ENCODE peak calls at places on chromosomes 13 and 19, in ten cellular contexts. K is H1, O is breast epithelium, V is heart left ventricle, Q is IMR-90, J is HCT116, F is transverse colon, Z is uterus, Y is tibial nerve, U is vagina. W is an unnamed sample.

GRCh38 chr13:48629282-48629681 is 24.4 kb upstream of the CYSLTR2 start:
- DNase-seq in K (no peak), O (no peak), Y (no peak), V (no peak), U (no peak), Z (no peak), Q (no peak), J (no peak), F (peak; percentile 54), W (no peak)

GRCh38 chr19:35061583-35062373 is 20.3 kb downstream of the HPN start:
- DNase-seq in U (no peak), K (no peak), V (no peak), J (no peak), Q (peak; percentile 34), F (no peak), Y (no peak), Z (no peak), O (no peak), W (no peak)

GRCh38 chr13:69617587-69617986 is 490.0 kb upstream of the ATXN8OS start:
- DNase-seq in Y (no peak), V (no peak), J (no peak), Z (no peak), U (no peak), F (no peak), O (no peak), K (no peak), Q (no peak), W (no peak)

GRCh38 chr13:40247845-40248244 is 418.6 kb downstream of the FOXO1 start:
- DNase-seq in J (no peak), O (no peak), V (no peak), K (no peak), Z (no peak), F (no peak), Q (no peak), U (no peak), Y (no peak), W (no peak)

GRCh38 chr19:32498641-32499200 is 82.3 kb upstream of the PDCD5 start:
- DNase-seq in V (no peak), U (no peak), K (no peak), F (no peak), O (no peak), Q (no peak), J (no peak), Y (no peak), Z (no peak), W (no peak)

GRCh38 chr13:22757530-22758120 is 423.2 kb upstream of the SGCG start:
- DNase-seq in Z (no peak), Y (no peak), J (no peak), V (no peak), K (no peak), F (no peak), O (no peak), U (no peak), Q (peak; percentile 7), W (no peak)

GRCh38 chr13:37090912-37091311 is 14.6 kb downstream of the CSNK1A1L start:
- DNase-seq in O (no peak), F (no peak), Q (no peak), U (no peak), Z (no peak), Y (no peak), J (no peak), V (peak; percentile 24), K (no peak), W (no peak)

GRCh38 chr13:34462843-34463242 is 479.2 kb upstream of the NBEA start:
- DNase-seq in V (no peak), Q (peak; percentile 22), Y (no peak), K (no peak), O (no peak), U (no peak), F (no peak), J (peak; percentile 51), Z (no peak), W (no peak)

DNA sequence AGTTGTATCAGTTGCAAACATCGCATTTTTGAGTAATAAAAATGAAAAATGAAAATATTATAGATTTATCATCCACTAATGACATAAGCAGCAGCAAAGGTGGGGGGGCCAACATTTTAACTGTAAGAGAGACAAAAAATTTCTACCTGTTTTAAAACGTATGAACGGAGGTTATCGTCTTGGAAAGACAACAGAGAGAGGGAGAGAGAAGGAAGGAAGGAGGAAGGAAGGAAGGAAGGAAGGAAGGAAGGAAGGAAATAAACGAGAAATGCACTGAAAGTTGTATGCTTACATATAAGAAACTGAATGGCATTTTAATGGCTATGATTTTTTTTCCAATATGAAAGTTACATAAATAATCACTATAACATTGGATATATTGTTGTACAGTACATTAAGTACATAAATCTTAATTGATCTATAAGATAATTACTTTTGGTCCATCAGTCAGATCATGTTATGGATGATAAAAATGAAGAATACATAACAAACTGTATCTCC is 862.8 kb upstream of the SLITRK1 start:
- DNase-seq in J (no peak), Q (no peak), K (no peak), U (no peak), V (no peak), Y (no peak), F (no peak), Z (no peak), O (no peak), W (no peak)
- H3K36me3 ChIP-seq in J (no peaks in the 10 kb centered on the region), Q (no peaks in the 10 kb centered on the region), K (no peaks in the 10 kb centered on the region), U (no peaks in the 10 kb centered on the region), V (no peaks in the 10 kb centered on the region), Y (no peaks in the 10 kb centered on the region), F (no peaks in the 10 kb centered on the region), Z (no peaks in the 10 kb centered on the region), O (no peaks in the 10 kb centered on the region), W (no peaks in the 10 kb centered on the region)

GRCh38 chr19:48750351-48750750 is 2.1 kb downstream of the FUT1 start:
- DNase-seq in K (no peak), F (no peak), Y (no peak), Z (no peak), O (no peak), U (no peak), V (no peak), J (no peak), Q (no peak), W (no peak)

GRCh38 chr19:48754950-48755645 is at the start of gene FGF21:
- DNase-seq in F (no peak), J (no peak), Y (no peak), O (no peak), U (no peak), Z (no peak), V (no peak), Q (no peak), K (no peak), W (no peak)

GRCh38 chr19:48751835-48752510 is 468 bp downstream of the FUT1 start:
- DNase-seq in Y (no peak), U (no peak), Q (no peak), Z (no peak), K (no peak), V (no peak), O (no peak), F (no peak), J (peak; percentile 18), W (no peak)

GRCh38 chr19:48750771-48751504 is 1.5 kb downstream of the FUT1 start:
- DNase-seq in O (no peak), Y (no peak), J (no peak), F (no peak), V (no peak), U (no peak), Z (no peak), K (no peak), Q (no peak), W (no peak)

DNA sequence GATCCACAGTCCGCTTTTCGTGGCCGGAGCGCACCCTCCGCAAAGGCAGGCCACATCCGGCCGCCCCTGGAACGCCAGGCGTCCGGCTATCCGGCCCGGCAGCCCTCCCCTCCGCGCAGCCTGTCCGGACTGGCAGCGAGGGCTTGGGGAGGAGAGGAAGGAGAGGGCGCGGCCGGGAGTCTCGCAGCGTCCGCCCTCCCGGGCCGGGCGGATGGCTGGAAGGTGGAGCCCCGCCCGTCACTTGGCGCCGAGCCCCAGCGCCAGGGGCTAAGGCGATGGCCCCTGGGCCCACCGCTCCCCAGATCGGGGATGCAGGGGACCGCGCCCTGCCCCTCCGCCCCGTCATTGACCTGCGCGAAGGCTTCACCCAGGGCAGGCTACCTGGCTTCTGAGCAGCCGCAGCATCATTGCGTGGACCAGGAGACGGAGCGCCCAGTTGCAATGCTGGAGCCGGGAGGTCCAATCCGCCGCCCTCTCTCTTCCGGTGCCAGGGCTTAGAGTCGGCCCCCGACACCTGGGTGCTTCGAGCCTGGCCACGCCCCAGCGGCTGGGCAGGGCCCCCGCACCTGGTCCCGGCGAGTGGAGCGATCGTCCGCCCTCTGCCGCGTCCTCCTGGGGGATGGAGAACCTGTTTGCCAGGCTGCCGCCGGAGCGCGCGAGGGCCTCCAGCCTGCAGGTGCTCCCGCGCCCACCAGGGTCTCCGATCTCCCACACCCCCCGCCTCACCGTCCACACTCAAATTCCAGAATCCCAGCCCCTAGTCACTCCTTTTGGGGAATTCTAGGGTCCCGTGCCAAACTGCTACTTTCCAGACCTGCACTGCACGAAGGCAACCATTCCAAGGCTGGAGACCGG is at the start of gene FUT1:
- DNase-seq in V (peak; percentile 84), K (peak; percentile 61), Y (no peak), U (no peak), F (peak; percentile 76), Z (no peak), O (peak; percentile 87), J (peak; percentile 89), Q (no peak), W (peak; percentile 30)
- TF ChIP-seq POLR2A in V (no peak), K (peak; percentile 73), Y (no peak), U (no peak), F (no peak), Z (peak; percentile 41), O (no peak), J (peak; percentile 13), Q (no peak), W (no peak)

GRCh38 chr19:10830370-10830769 is 5.6 kb downstream of the TMED1 start:
- DNase-seq in J (no peak), F (no peak), U (no peak), O (no peak), Q (no peak), V (no peak), K (no peak), Y (no peak), Z (no peak), W (no peak)

GRCh38 chr19:10830941-10831779 is 4.9 kb downstream of the TMED1 start:
- DNase-seq in V (no peak), U (no peak), K (no peak), J (no peak), Z (no peak), F (no peak), Q (no peak), Y (no peak), O (no peak), W (no peak)

GRCh38 chr19:10829967-10830366 is 6.0 kb downstream of the TMED1 start:
- DNase-seq in Y (no peak), Q (no peak), Z (no peak), V (no peak), U (no peak), O (no peak), J (no peak), K (no peak), F (no peak), W (no peak)

GRCh38 chr19:10832659-10833296 is 3.2 kb downstream of the TMED1 start:
- DNase-seq in Y (no peak), U (no peak), Z (no peak), K (no peak), V (no peak), Q (no peak), J (no peak), O (no peak), F (no peak), W (no peak)

DNA sequence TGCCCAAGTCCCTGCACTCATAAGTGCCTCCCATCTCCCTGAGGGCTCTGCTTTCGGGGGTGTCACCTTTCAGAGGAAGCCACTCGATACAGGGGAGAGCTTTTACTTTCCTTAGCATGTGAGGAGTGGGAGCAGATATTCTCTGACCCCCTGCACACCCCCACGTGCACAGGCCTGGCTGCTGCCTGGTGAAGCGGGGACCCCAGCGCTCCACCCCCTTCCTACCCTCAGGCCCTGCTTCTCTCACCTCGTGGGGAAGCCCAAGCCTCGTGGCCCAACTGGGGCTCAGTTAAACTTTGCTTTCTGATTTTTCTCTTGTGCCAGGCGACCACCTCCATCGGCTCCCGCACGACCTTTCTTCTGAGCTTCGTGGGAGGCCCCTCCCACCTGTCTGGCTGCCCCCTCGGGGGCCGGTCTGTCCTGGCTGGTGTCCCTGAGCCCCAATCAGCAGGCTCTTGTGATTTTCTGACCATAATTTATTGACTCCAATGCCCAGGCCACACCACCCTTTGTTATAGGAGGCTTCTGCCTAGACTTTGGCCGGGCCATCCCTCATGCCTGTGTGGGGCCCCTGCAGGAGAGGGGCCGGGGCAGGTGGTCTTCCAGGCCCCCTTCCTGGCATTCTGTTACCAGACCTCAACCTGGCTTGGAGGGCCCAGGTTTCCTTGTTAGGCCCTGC is 3.9 kb downstream of the TMED1 start:
- DNase-seq in O (no peak), U (no peak), Y (no peak), F (no peak), J (no peak), Z (no peak), V (no peak), Q (no peak), K (no peak), W (no peak)
- H3K36me3 ChIP-seq in O (no peaks in the 10 kb centered on the region), U (no peaks in the 10 kb centered on the region), Y (peaks cover 62% of the 10 kb centered on the region), F (peaks cover 31% of the 10 kb centered on the region), J (peaks cover 9% of the 10 kb centered on the region), Z (no peaks in the 10 kb centered on the region), V (peaks cover 62% of the 10 kb centered on the region), Q (peaks cover 45% of the 10 kb centered on the region), K (peaks cover 25% of the 10 kb centered on the region), W (no peaks in the 10 kb centered on the region)

DNA sequence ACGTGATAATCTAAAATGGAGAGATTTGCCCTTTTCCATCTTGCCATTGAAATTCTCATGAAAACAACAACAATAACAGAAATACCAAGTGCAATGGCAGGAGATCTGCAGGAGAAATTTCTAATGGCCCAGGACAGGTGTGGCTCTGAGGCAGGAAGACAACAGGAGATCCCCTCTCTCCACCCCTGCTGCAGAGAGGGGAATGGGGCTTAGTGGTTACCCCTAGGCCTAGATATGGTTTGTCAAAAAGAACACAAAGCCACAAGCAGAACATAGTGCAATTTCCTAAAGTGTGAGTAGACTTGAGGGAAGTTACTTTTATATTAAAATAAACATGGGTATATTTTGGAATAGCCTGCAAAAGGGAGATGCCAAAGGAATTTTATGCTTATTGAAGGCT is 369.5 kb downstream of the KCNRG start:
- DNase-seq in F (no peak), V (no peak), Y (no peak), J (no peak), O (no peak), K (no peak), Q (no peak), Z (no peak), U (no peak), W (no peak)
- TF ChIP-seq POLR2A in F (no peak), V (no peak), Y (no peak), J (no peak), O (no peak), K (no peak), Q (no peak), Z (no peak), U (no peak), W (no peak)

W was measured in Peyer's patch.